ENCODE peak calls at places on chromosome 5, in nine cellular contexts. One of them, this sample, is unnamed.

GRCh38 chr5:19534751-19535150 is 453.2 kb downstream of the CDH18 start:
- DNase-seq in suprapubic skin: no peak
- DNase-seq in mesenchymal stem cell: no peak
- DNase-seq in GM23338: no peak
- DNase-seq in uterus: no peak
- DNase-seq in MM.1S: no peak
- DNase-seq in left ventricle myocardium inferior: no peak
- DNase-seq in A549: no peak
- DNase-seq in tibial nerve: no peak
- DNase-seq in this sample: no peak

GRCh38 chr5:132859889-132860437 is 6.3 kb downstream of the GDF9 start:
- DNase-seq in suprapubic skin: no peak
- DNase-seq in mesenchymal stem cell: no peak
- DNase-seq in GM23338: no peak
- DNase-seq in uterus: no peak
- DNase-seq in MM.1S: no peak
- DNase-seq in left ventricle myocardium inferior: no peak
- DNase-seq in A549: no peak
- DNase-seq in tibial nerve: no peak
- DNase-seq in this sample: no peak

GRCh38 chr5:39624268-39624886 is 199.6 kb upstream of the DAB2 start:
- DNase-seq in suprapubic skin: no peak
- DNase-seq in mesenchymal stem cell: peak; percentile 52
- DNase-seq in GM23338: peak; percentile 4
- DNase-seq in uterus: no peak
- DNase-seq in MM.1S: no peak
- DNase-seq in left ventricle myocardium inferior: no peak
- DNase-seq in A549: no peak
- DNase-seq in tibial nerve: no peak
- DNase-seq in this sample: no peak

GRCh38 chr5:24905123-24905522 is 260.3 kb upstream of the CDH10 start:
- DNase-seq in suprapubic skin: no peak
- DNase-seq in mesenchymal stem cell: peak; percentile 69
- DNase-seq in GM23338: no peak
- DNase-seq in uterus: no peak
- DNase-seq in MM.1S: no peak
- DNase-seq in left ventricle myocardium inferior: no peak
- DNase-seq in A549: no peak
- DNase-seq in tibial nerve: no peak
- DNase-seq in this sample: no peak

GRCh38 chr5:17203329-17204132 is 13.9 kb upstream of the BASP1 start:
- DNase-seq in suprapubic skin: no peak
- DNase-seq in mesenchymal stem cell: peak; percentile 80
- DNase-seq in GM23338: peak; percentile 68
- DNase-seq in uterus: peak; percentile 36
- DNase-seq in MM.1S: peak; percentile 65
- DNase-seq in left ventricle myocardium inferior: no peak
- DNase-seq in A549: peak; percentile 72
- DNase-seq in tibial nerve: no peak
- DNase-seq in this sample: no peak

GRCh38 chr5:5978501-5979361 is 399.6 kb downstream of the MED10 start:
- DNase-seq in suprapubic skin: no peak
- DNase-seq in mesenchymal stem cell: no peak
- DNase-seq in GM23338: no peak
- DNase-seq in uterus: no peak
- DNase-seq in MM.1S: peak; percentile 9
- DNase-seq in left ventricle myocardium inferior: no peak
- DNase-seq in A549: no peak
- DNase-seq in tibial nerve: no peak
- DNase-seq in this sample: no peak

GRCh38 chr5:78597068-78597857 is 51.3 kb downstream of the LHFPL2 start:
- DNase-seq in suprapubic skin: no peak
- DNase-seq in mesenchymal stem cell: peak; percentile 86
- DNase-seq in GM23338: no peak
- DNase-seq in uterus: no peak
- DNase-seq in MM.1S: no peak
- DNase-seq in left ventricle myocardium inferior: no peak
- DNase-seq in A549: peak; percentile 55
- DNase-seq in tibial nerve: no peak
- DNase-seq in this sample: no peak

GRCh38 chr5:96087939-96088338 is 126.3 kb upstream of the ELL2 start:
- DNase-seq in suprapubic skin: no peak
- DNase-seq in mesenchymal stem cell: no peak
- DNase-seq in GM23338: no peak
- DNase-seq in uterus: no peak
- DNase-seq in MM.1S: no peak
- DNase-seq in left ventricle myocardium inferior: no peak
- DNase-seq in A549: no peak
- DNase-seq in tibial nerve: no peak
- DNase-seq in this sample: no peak

GRCh38 chr5:175842947-175843793 is 28.2 kb upstream of the CPLX2 start:
- DNase-seq in suprapubic skin: no peak
- DNase-seq in mesenchymal stem cell: peak; percentile 70
- DNase-seq in GM23338: no peak
- DNase-seq in uterus: no peak
- DNase-seq in MM.1S: no peak
- DNase-seq in left ventricle myocardium inferior: no peak
- DNase-seq in A549: peak; percentile 98
- DNase-seq in tibial nerve: no peak
- DNase-seq in this sample: no peak

GRCh38 chr5:80043187-80043586 is 8.0 kb downstream of the THBS4 start:
- DNase-seq in suprapubic skin: no peak
- DNase-seq in mesenchymal stem cell: no peak
- DNase-seq in GM23338: no peak
- DNase-seq in uterus: no peak
- DNase-seq in MM.1S: no peak
- DNase-seq in left ventricle myocardium inferior: no peak
- DNase-seq in A549: no peak
- DNase-seq in tibial nerve: no peak
- DNase-seq in this sample: no peak

GRCh38 chr5:4081466-4081865 is 485.8 kb downstream of the IRX1 start:
- DNase-seq in suprapubic skin: no peak
- DNase-seq in mesenchymal stem cell: no peak
- DNase-seq in GM23338: no peak
- DNase-seq in uterus: no peak
- DNase-seq in MM.1S: no peak
- DNase-seq in left ventricle myocardium inferior: no peak
- DNase-seq in A549: no peak
- DNase-seq in tibial nerve: no peak
- DNase-seq in this sample: no peak

GRCh38 chr5:80540691-80541090 is 29.4 kb downstream of the ANKRD34B start:
- DNase-seq in suprapubic skin: no peak
- DNase-seq in mesenchymal stem cell: no peak
- DNase-seq in GM23338: no peak
- DNase-seq in uterus: no peak
- DNase-seq in MM.1S: no peak
- DNase-seq in left ventricle myocardium inferior: no peak
- DNase-seq in A549: no peak
- DNase-seq in tibial nerve: no peak
- DNase-seq in this sample: no peak

GRCh38 chr5:147303251-147303650 is 68.4 kb downstream of the STK32A start:
- DNase-seq in suprapubic skin: no peak
- DNase-seq in mesenchymal stem cell: no peak
- DNase-seq in GM23338: no peak
- DNase-seq in uterus: no peak
- DNase-seq in MM.1S: no peak
- DNase-seq in left ventricle myocardium inferior: no peak
- DNase-seq in A549: no peak
- DNase-seq in tibial nerve: no peak
- DNase-seq in this sample: no peak

GRCh38 chr5:79850316-79850822 is 140.7 kb downstream of the MTX3 start:
- DNase-seq in suprapubic skin: peak; percentile 54
- DNase-seq in mesenchymal stem cell: no peak
- DNase-seq in GM23338: no peak
- DNase-seq in uterus: peak; percentile 85
- DNase-seq in MM.1S: no peak
- DNase-seq in left ventricle myocardium inferior: no peak
- DNase-seq in A549: no peak
- DNase-seq in tibial nerve: no peak
- DNase-seq in this sample: no peak

GRCh38 chr5:170273968-170274710 is 23.4 kb downstream of the LCP2 start:
- DNase-seq in suprapubic skin: no peak
- DNase-seq in mesenchymal stem cell: no peak
- DNase-seq in GM23338: peak; percentile 84
- DNase-seq in uterus: no peak
- DNase-seq in MM.1S: peak; percentile 30
- DNase-seq in left ventricle myocardium inferior: no peak
- DNase-seq in A549: peak; percentile 27
- DNase-seq in tibial nerve: no peak
- DNase-seq in this sample: no peak

GRCh38 chr5:126656397-126657007 is 55.8 kb downstream of the PHAX start:
- DNase-seq in suprapubic skin: no peak
- DNase-seq in mesenchymal stem cell: peak; percentile 55
- DNase-seq in GM23338: peak; percentile 83
- DNase-seq in uterus: no peak
- DNase-seq in MM.1S: peak; percentile 46
- DNase-seq in left ventricle myocardium inferior: no peak
- DNase-seq in A549: peak; percentile 55
- DNase-seq in tibial nerve: no peak
- DNase-seq in this sample: no peak

GRCh38 chr5:148791334-148791667 is 35.1 kb upstream of the ADRB2 start:
- DNase-seq in suprapubic skin: no peak
- DNase-seq in mesenchymal stem cell: peak; percentile 65
- DNase-seq in GM23338: no peak
- DNase-seq in uterus: no peak
- DNase-seq in MM.1S: no peak
- DNase-seq in left ventricle myocardium inferior: no peak
- DNase-seq in A549: no peak
- DNase-seq in tibial nerve: no peak
- DNase-seq in this sample: no peak

DNA sequence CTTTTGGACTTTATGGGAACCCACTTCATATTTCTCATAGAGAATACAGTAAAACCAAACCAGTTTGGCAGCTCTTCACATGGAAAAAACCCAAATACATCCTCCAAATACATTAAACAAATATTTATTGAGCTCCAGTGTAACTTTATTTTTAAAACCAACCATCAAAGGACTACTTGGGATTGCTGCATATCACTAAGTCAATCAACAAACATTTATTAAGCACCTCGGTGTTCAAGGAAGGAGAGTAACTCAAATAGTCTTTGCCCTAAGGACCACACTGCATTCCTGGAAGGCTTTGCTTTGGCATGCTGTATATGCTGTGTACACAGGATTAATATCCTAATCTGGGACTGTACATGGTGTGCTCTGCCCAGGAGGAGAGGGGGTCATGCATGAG is 11.2 kb downstream of the VDAC1 start:
- DNase-seq in suprapubic skin: no peak
- DNase-seq in mesenchymal stem cell: no peak
- DNase-seq in GM23338: no peak
- DNase-seq in uterus: no peak
- DNase-seq in MM.1S: no peak
- DNase-seq in left ventricle myocardium inferior: no peak
- DNase-seq in A549: no peak
- DNase-seq in tibial nerve: no peak
- DNase-seq in this sample: no peak
- H3K4me1 ChIP-seq in suprapubic skin: peaks cover 54% of the 10 kb centered on the region
- H3K4me1 ChIP-seq in mesenchymal stem cell: peaks cover 23% of the 10 kb centered on the region
- H3K4me1 ChIP-seq in GM23338: peaks cover 24% of the 10 kb centered on the region
- H3K4me1 ChIP-seq in uterus: peaks cover 17% of the 10 kb centered on the region
- H3K4me1 ChIP-seq in MM.1S: peaks cover 4% of the 10 kb centered on the region
- H3K4me1 ChIP-seq in left ventricle myocardium inferior: peaks cover 84% of the 10 kb centered on the region
- H3K4me1 ChIP-seq in A549: peaks cover 53% of the 10 kb centered on the region
- H3K4me1 ChIP-seq in tibial nerve: no peaks in the 10 kb centered on the region
- H3K4me1 ChIP-seq in this sample: no peaks in the 10 kb centered on the region

DNA sequence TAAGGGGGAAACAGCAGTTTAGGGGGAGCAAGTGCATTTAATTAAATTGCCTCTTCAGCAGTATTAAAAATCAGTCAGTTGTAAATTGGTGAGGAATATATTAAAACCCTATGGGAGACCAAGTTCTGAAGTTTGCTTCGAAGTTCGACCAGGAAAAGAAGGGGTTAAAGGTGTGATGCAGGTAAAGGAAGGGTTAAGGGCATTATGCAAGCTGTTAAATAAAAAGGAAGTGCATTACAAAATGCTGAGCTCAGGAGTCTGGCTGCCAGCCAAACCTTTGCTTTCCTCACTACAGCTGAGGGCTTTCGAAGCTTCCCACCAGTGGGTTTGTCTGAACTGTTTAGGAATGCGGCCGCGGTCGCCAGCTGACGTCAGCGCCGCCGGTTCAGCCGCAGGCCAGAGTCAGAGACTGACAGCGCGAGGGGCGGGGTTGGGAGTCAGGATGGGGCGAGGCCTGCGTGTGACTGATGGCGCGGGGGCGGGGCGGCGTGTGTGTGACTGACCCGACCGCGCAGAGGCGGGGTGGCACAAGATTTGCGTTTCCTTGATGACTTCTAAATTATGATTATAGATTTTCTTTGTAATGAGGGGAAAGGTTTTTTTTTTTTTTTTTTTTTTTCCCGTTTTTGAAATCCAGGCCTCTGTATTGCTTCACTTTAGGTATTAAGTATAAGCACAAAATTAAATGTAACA is 76.6 kb downstream of the ZSWIM6 start:
- DNase-seq in suprapubic skin: peak; percentile 98
- DNase-seq in mesenchymal stem cell: peak; percentile 99
- DNase-seq in GM23338: peak; percentile 98
- DNase-seq in uterus: peak; percentile 99
- DNase-seq in MM.1S: peak; percentile 99
- DNase-seq in left ventricle myocardium inferior: peak; percentile 100
- DNase-seq in A549: peak; percentile 97
- DNase-seq in tibial nerve: peak; percentile 99
- DNase-seq in this sample: peak; percentile 100
- H3K27ac ChIP-seq in suprapubic skin: peak overlapping the region; percentile 11
- H3K27ac ChIP-seq in mesenchymal stem cell: peak overlapping the region; percentile 89
- H3K27ac ChIP-seq in GM23338: peak overlapping the region; percentile 85
- H3K27ac ChIP-seq in uterus: peak overlapping the region; percentile 57
- H3K27ac ChIP-seq in MM.1S: no peak overlapping the region
- H3K27ac ChIP-seq in left ventricle myocardium inferior: peak overlapping the region; percentile 53
- H3K27ac ChIP-seq in A549: peak overlapping the region; percentile 88
- H3K27ac ChIP-seq in tibial nerve: peak overlapping the region; percentile 84
- H3K27ac ChIP-seq in this sample: no peak overlapping the region

GRCh38 chr5:177363565-177363964 is 5.8 kb downstream of the RGS14 start:
- DNase-seq in suprapubic skin: no peak
- DNase-seq in mesenchymal stem cell: no peak
- DNase-seq in GM23338: no peak
- DNase-seq in uterus: no peak
- DNase-seq in MM.1S: no peak
- DNase-seq in left ventricle myocardium inferior: no peak
- DNase-seq in A549: no peak
- DNase-seq in tibial nerve: no peak
- DNase-seq in this sample: no peak
- H3K4me3 ChIP-seq in suprapubic skin: peak overlapping the region; percentile 54
- H3K4me3 ChIP-seq in mesenchymal stem cell: peak overlapping the region; percentile 60
- H3K4me3 ChIP-seq in GM23338: peak overlapping the region; percentile 71
- H3K4me3 ChIP-seq in uterus: peak overlapping the region; percentile 19
- H3K4me3 ChIP-seq in MM.1S: peak overlapping the region; percentile 61
- H3K4me3 ChIP-seq in left ventricle myocardium inferior: peak overlapping the region; percentile 63
- H3K4me3 ChIP-seq in A549: peak overlapping the region; percentile 54
- H3K4me3 ChIP-seq in tibial nerve: peak overlapping the region; percentile 30
- H3K4me3 ChIP-seq in this sample: no peak overlapping the region

DNA sequence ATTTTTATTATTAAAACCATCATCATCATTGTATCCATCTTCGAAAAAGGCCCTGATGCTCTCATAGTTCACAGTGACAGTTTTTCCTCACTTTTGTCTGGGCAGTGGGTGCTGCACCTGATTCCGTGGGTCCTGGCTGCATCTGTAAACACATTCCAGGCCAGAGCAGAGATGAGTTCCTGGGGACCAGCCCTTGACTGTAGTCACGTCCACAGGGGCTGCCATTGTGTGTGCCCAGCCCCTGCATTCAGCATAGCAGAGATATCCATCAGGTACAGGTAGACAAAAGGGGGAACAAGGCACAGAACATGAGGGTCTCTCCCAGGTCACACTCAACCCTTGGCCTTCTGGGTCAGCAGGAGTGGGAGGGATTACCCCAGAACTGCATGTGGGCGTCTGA is 189.0 kb downstream of the NR3C1 start:
- DNase-seq in suprapubic skin: no peak
- DNase-seq in mesenchymal stem cell: no peak
- DNase-seq in GM23338: no peak
- DNase-seq in uterus: no peak
- DNase-seq in MM.1S: no peak
- DNase-seq in left ventricle myocardium inferior: no peak
- DNase-seq in A549: no peak
- DNase-seq in tibial nerve: no peak
- DNase-seq in this sample: no peak
- H3K4me1 ChIP-seq in suprapubic skin: peaks cover 14% of the 10 kb centered on the region
- H3K4me1 ChIP-seq in mesenchymal stem cell: peaks cover 18% of the 10 kb centered on the region
- H3K4me1 ChIP-seq in GM23338: peaks cover 5% of the 10 kb centered on the region
- H3K4me1 ChIP-seq in uterus: no peaks in the 10 kb centered on the region
- H3K4me1 ChIP-seq in MM.1S: peaks cover 29% of the 10 kb centered on the region
- H3K4me1 ChIP-seq in left ventricle myocardium inferior: peaks cover 65% of the 10 kb centered on the region
- H3K4me1 ChIP-seq in A549: peaks cover 24% of the 10 kb centered on the region
- H3K4me1 ChIP-seq in tibial nerve: no peaks in the 10 kb centered on the region
- H3K4me1 ChIP-seq in this sample: no peaks in the 10 kb centered on the region

This sample was measured in aorta.